ENCODE peak calls at places on chromosomes 13 and 19, in eight cellular contexts. H is T-helper 9 cell; W is NCI-H1092; E is stimulated activated CD4-positive, alpha-beta T cell treated with anti-CD3 and anti-CD28 coated beads, Interleukin-1b, Interleukin-23, amount 100 ng/mL, for 4 hours; K is stimulated activated CD8-positive, alpha-beta memory T cell treated with anti-CD3 and anti-CD28 coated beads, Interleukin-15, amount 100 ng/mL, for 24 hours; F is activated CD4-positive, alpha-beta T cell treated with anti-CD3 and anti-CD28 coated beads, Interleukin-2, amount 50 U/mL, for 1 hour; A is ELF-1; P is pancreas. O is an unnamed sample.

GRCh38 chr13:51829236-51829899 is 15.6 kb downstream of the TMEM272 start:
- DNase-seq in W (no peak), P (no peak), H (no peak), K (no peak), A (no peak), F (no peak), E (no peak), O (no peak)

GRCh38 chr13:45564108-45564507 is 51.4 kb downstream of the ERICH6B start:
- DNase-seq in E (no peak), W (no peak), K (no peak), A (no peak), P (no peak), H (no peak), F (no peak), O (no peak)

GRCh38 chr19:33484226-33484774 is 37.3 kb downstream of the PEPD start:
- DNase-seq in W (no peak), F (no peak), H (no peak), P (peak), K (no peak), A (no peak), E (no peak), O (no peak)

GRCh38 chr19:35644987-35645679 is 3.0 kb upstream of the COX6B1 start:
- DNase-seq in H (peak), E (peak), W (peak), F (peak), A (peak), K (peak), P (peak), O (peak)

GRCh38 chr13:52406629-52407028 is 657 bp upstream of the THSD1 start:
- DNase-seq in F (no peak), A (no peak), P (no peak), W (no peak), K (no peak), E (no peak), H (no peak), O (no peak)

GRCh38 chr19:35522745-35523327 is 5.3 kb downstream of the SBSN start:
- DNase-seq in A (no peak), W (no peak), E (no peak), F (no peak), P (no peak), H (no peak), K (no peak), O (no peak)

GRCh38 chr13:73533111-73533510 is 474.3 kb downstream of the KLF5 start:
- DNase-seq in H (no peak), W (no peak), P (no peak), K (no peak), A (no peak), F (no peak), E (no peak), O (no peak)

GRCh38 chr13:98141938-98142426 is 912 bp upstream of the FARP1 start:
- DNase-seq in P (peak), A (peak), K (no peak), W (no peak), H (no peak), F (no peak), E (no peak), O (no peak)

GRCh38 chr13:58950911-58951310 is 1212.8 kb downstream of the DIAPH3 start:
- DNase-seq in E (no peak), H (no peak), F (no peak), P (no peak), W (no peak), A (no peak), K (no peak), O (no peak)

GRCh38 chr19:45539460-45539859 is 32.2 kb downstream of the VASP start:
- DNase-seq in K (no peak), H (no peak), P (peak), F (no peak), A (no peak), E (no peak), W (no peak), O (no peak)

GRCh38 chr19:37902668-37903067 is 3.7 kb downstream of the WDR87 start:
- DNase-seq in K (peak), A (peak), E (peak), F (peak), H (peak), W (peak), P (peak), O (peak)

GRCh38 chr13:46641274-46642081 is 88.5 kb downstream of the LRCH1 start:
- DNase-seq in P (no peak), K (no peak), F (no peak), A (no peak), H (no peak), E (no peak), W (no peak), O (no peak)

GRCh38 chr13:30855569-30855968 is 50.5 kb upstream of the MEDAG start:
- DNase-seq in P (no peak), F (no peak), H (no peak), A (no peak), E (no peak), W (no peak), K (no peak), O (no peak)

GRCh38 chr19:55175117-55175867 is 4.8 kb downstream of the SYT5 start:
- DNase-seq in A (peak), K (no peak), H (no peak), F (no peak), W (no peak), E (no peak), P (no peak), O (no peak)

O was measured in amygdala.